ENCODE peak calls at places on chromosomes 7 and 10, in five cellular contexts. Q, M, X, A and T are unnamed samples.

GRCh38 chr7:105153531-105153930 is 139.5 kb downstream of the KMT2E start:
- DNase-seq in Q (no peak), M (no peak), X (no peak), A (no peak), T (no peak)

GRCh38 chr10:86785021-86785420 is 28.6 kb downstream of the BMPR1A start:
- DNase-seq in Q (no peak), M (no peak), X (no peak), A (no peak), T (no peak)

GRCh38 chr7:36283711-36284130 is 105.9 kb upstream of the ANLN start:
- DNase-seq in Q (no peak), M (no peak), X (peak), A (no peak), T (peak)

GRCh38 chr7:66847879-66848810 is 72.9 kb upstream of the TMEM248 start:
- DNase-seq in Q (no peak), M (no peak), X (no peak), A (peak), T (peak)

GRCh38 chr7:106217089-106217542 is 67.7 kb downstream of the NAMPT start:
- DNase-seq in Q (peak), M (no peak), X (peak), A (peak), T (peak)

GRCh38 chr10:930415-931325 is 835 bp downstream of the LARP4B start:
- DNase-seq in Q (peak), M (peak), X (peak), A (peak), T (no peak)

GRCh38 chr7:11667071-11667809 is 164.8 kb downstream of the THSD7A start:
- DNase-seq in Q (no peak), M (no peak), X (no peak), A (no peak), T (no peak)

GRCh38 chr10:100338434-100339036 is 8.5 kb upstream of the SCD start:
- DNase-seq in Q (peak), M (peak), X (peak), A (peak), T (peak)

GRCh38 chr7:29258951-29259350 is 64.4 kb downstream of the CHN2 start:
- DNase-seq in Q (no peak), M (no peak), X (no peak), A (no peak), T (no peak)

GRCh38 chr7:41942468-41943097 is 239.7 kb upstream of the INHBA start:
- DNase-seq in Q (no peak), M (no peak), X (no peak), A (peak), T (no peak)

GRCh38 chr10:132107947-132108877 is 42.5 kb downstream of the JAKMIP3 start:
- DNase-seq in Q (no peak), M (no peak), X (no peak), A (no peak), T (no peak)

GRCh38 chr10:78557433-78557925 is 511.3 kb upstream of the ZMIZ1 start:
- DNase-seq in Q (no peak), M (no peak), X (no peak), A (no peak), T (no peak)

GRCh38 chr10:123995461-123996131 is 97.8 kb downstream of the CHST15 start:
- DNase-seq in Q (peak), M (peak), X (peak), A (peak), T (no peak)

GRCh38 chr7:156932006-156932405 is 17.5 kb upstream of the NOM1 start:
- DNase-seq in Q (no peak), M (no peak), X (no peak), A (no peak), T (no peak)

GRCh38 chr7:86733783-86734182 is 90.1 kb downstream of the GRM3 start:
- DNase-seq in Q (no peak), M (no peak), X (no peak), A (no peak), T (no peak)

GRCh38 chr7:131157530-131158243 is 170.0 kb upstream of the MKLN1 start:
- DNase-seq in Q (peak), M (no peak), X (no peak), A (peak), T (no peak)
- H3K4me3 ChIP-seq in Q (no peak), M (no peak), X (no peak), A (no peak), T (no peak)

DNA sequence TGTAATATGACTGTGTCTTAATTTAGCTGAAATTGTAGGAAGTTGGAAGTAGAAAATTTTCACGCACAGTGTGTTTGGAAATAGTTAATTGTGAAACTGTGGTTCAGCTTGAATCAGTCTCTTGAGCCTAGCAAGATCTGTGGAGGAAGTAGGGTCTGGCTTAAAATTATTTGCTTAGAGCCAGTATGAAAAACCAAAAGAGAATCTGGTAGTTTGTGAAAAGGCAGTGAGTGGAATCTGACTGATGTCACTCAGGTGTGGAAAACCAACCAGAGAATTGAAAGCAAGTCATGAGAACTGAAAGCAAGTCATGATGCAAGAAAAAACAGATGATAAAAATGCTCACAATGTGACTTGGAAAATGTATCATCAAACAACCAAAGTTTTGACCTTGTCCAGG is 11.5 kb downstream of the LIPJ start:
- DNase-seq in Q (no peak), M (peak), X (no peak), A (no peak), T (no peak)
- TF ChIP-seq CTCF in Q (no peak), M (no peak), X (no peak), A (no peak), T (no peak)

GRCh38 chr7:129781128-129781855 is 169.8 kb downstream of the NRF1 start:
- DNase-seq in Q (no peak), M (peak), X (no peak), A (no peak), T (no peak)
- H3K4me3 ChIP-seq in Q (no peak), M (peak), X (peak), A (no peak), T (peak)

DNA sequence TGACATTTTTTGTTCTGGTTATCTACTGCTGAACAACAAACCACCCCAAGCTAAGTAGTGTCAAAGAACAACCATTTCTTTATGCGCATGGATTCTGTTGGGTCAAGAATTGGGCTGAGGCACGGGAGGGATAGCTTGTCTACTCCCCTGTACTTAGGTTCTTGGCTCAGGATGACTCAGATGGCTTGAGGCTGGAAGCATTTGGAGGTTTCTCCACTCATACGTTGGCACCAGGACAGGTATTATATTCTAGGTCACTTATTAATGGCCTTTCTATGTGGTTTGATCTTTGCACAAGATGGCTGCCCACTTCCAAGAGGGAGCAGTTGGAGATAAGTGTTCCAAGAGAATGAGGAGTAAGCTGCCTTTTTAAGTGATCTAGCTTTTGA is 11.8 kb upstream of the TFAM start:
- DNase-seq in Q (no peak), M (no peak), X (no peak), A (no peak), T (no peak)
- TF ChIP-seq CTCF in Q (no peak), M (no peak), X (no peak), A (no peak), T (no peak)

DNA sequence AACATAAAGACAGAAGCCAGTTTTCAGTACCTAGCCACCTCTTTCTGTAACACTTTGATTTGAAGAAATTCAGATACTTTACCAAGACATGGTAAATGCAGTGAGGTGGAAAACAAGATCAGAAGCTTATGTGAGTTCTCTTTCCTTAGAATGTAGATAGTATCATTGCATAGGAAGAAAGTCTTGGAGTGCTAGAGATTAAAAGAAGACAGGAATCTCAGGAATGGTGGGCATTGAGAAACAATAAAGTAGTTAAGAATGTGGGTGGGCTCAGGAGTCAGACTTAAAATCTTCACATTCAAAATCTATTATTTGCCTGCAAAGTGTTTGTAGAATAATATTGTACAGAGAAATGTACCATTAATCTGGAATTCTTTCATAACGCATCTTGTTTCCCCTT is 58.9 kb downstream of the POLL start:
- DNase-seq in Q (no peak), M (no peak), X (no peak), A (no peak), T (no peak)
- H3K4me3 ChIP-seq in Q (no peak), M (no peak), X (no peak), A (no peak), T (no peak)

GRCh38 chr10:92688573-92688926 is 1.2 kb upstream of the HHEX start:
- DNase-seq in Q (no peak), M (no peak), X (no peak), A (no peak), T (no peak)

GRCh38 chr10:92691042-92691590 is 1.4 kb downstream of the HHEX start:
- DNase-seq in Q (no peak), M (no peak), X (peak), A (no peak), T (no peak)

GRCh38 chr10:92689663-92690210 is at the start of gene HHEX:
- DNase-seq in Q (no peak), M (peak), X (peak), A (peak), T (no peak)

GRCh38 chr10:92690211-92691041 is 671 bp downstream of the HHEX start:
- DNase-seq in Q (peak), M (no peak), X (peak), A (peak), T (peak)

DNA sequence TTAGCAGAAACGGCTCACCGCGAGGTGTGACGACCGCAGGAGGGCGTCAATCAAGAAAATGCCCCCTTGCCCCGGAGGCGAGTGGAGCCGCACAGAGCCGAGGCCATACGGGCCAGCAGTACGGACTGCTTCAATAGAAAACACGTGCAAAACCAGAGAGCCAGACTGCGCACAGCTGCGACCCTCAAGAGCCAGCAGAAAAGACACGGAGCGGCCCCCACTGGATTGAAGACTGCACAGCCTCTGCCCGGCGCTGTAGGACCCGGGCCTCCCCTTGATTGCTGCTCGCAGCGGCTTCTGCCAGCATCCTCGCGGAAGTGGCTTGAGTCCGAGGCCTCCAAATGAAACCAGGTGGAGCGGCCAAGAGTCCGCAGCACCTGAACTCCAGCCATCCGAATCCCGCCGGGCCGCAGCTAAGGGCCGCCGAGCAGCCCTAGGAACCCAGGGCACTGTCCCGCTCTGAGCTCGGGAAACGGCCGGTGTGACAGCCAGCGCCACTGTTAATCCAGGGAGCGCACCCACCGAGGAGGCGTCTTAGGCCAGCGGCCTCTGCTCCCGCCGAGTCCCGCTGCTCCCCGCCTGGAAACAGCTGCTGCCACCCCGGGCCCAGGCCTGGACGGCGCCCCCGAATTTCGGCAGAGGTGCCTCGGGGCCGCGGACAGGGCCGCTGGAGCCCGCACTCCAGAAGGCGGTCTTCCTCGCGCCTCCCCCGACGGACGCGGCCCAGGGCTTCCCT is 660 bp upstream of the HHEX start:
- DNase-seq in Q (no peak), M (no peak), X (peak), A (peak), T (peak)
- TF ChIP-seq CTCF in Q (no peak), M (no peak), X (no peak), A (no peak), T (no peak)

GRCh38 chr10:45375101-45375500 is 1.1 kb downstream of the ALOX5 start:
- DNase-seq in Q (no peak), M (no peak), X (no peak), A (no peak), T (no peak)
- H3K4me3 ChIP-seq in Q (peak), M (no peak), X (peak), A (no peak), T (peak)

GRCh38 chr10:72638586-72639440 is 12.9 kb upstream of the MICU1 start:
- DNase-seq in Q (no peak), M (no peak), X (no peak), A (no peak), T (no peak)
- TF ChIP-seq CTCF in Q (no peak), M (no peak), X (no peak), A (no peak), T (no peak)